ENCODE peak calls at places on chromosomes 4 and X, in seven cellular contexts. L, Q, T, N, E, R and O are unnamed samples.

GRCh38 chrX:20313889-20314288 is 47.2 kb upstream of the RPS6KA3 start:
- DNase-seq in L (no peak), Q (no peak), T (no peak), N (no peak), E (no peak), R (no peak), O (no peak)

GRCh38 chr4:137310593-137311490 is 221.5 kb downstream of the PCDH18 start:
- DNase-seq in L (no peak), Q (no peak), T (no peak), N (no peak), E (no peak), R (peak; percentile 91), O (no peak)

GRCh38 chrX:67607436-67607835 is 63.6 kb downstream of the AR start:
- DNase-seq in L (no peak), Q (no peak), T (no peak), N (no peak), E (no peak), R (peak; percentile 83), O (no peak)

GRCh38 chr4:99389606-99390005 is 37.1 kb upstream of the ADH1C start:
- DNase-seq in L (no peak), Q (no peak), T (no peak), N (no peak), E (no peak), R (peak; percentile 58), O (no peak)

GRCh38 chr4:125097729-125098128 is 217.0 kb upstream of the FAT4 start:
- DNase-seq in L (no peak), Q (no peak), T (no peak), N (no peak), E (no peak), R (no peak), O (no peak)

GRCh38 chr4:77092832-77093800 is 17.3 kb upstream of the CCNI start:
- DNase-seq in L (no peak), Q (no peak), T (no peak), N (no peak), E (no peak), R (peak; percentile 46), O (no peak)

GRCh38 chr4:81754169-81754568 is 282.5 kb upstream of the RASGEF1B start:
- DNase-seq in L (no peak), Q (no peak), T (no peak), N (no peak), E (no peak), R (no peak), O (no peak)

GRCh38 chrX:149365061-149365460 is 140.0 kb downstream of the IDS start:
- DNase-seq in L (no peak), Q (no peak), T (no peak), N (no peak), E (no peak), R (peak; percentile 25), O (no peak)

GRCh38 chr4:48470570-48470969 is 12.6 kb upstream of the SLC10A4 start:
- DNase-seq in L (no peak), Q (no peak), T (no peak), N (no peak), E (no peak), R (no peak), O (no peak)

GRCh38 chr4:159655547-159655946 is 552.7 kb downstream of the RAPGEF2 start:
- DNase-seq in L (no peak), Q (no peak), T (no peak), N (no peak), E (peak; percentile 6), R (peak; percentile 2), O (no peak)

GRCh38 chr4:118268780-118269179 is 84.0 kb downstream of the PRSS12 start:
- DNase-seq in L (no peak), Q (no peak), T (no peak), N (no peak), E (no peak), R (no peak), O (no peak)

GRCh38 chrX:104084534-104085277 is 8.7 kb upstream of the TMSB15C start:
- DNase-seq in L (no peak), Q (no peak), T (no peak), N (no peak), E (no peak), R (peak; percentile 52), O (no peak)

GRCh38 chr4:53541577-53542206 is 49.6 kb downstream of the LNX1 start:
- DNase-seq in L (no peak), Q (no peak), T (no peak), N (no peak), E (no peak), R (peak; percentile 98), O (no peak)

GRCh38 chr4:90215286-90215685 is 88.1 kb downstream of the CCSER1 start:
- DNase-seq in L (no peak), Q (no peak), T (no peak), N (no peak), E (no peak), R (no peak), O (no peak)

GRCh38 chr4:150769235-150769634 is 187.3 kb downstream of the MAB21L2 start:
- DNase-seq in L (no peak), Q (no peak), T (no peak), N (no peak), E (peak; percentile 3), R (peak; percentile 81), O (no peak)

GRCh38 chrX:122835886-122836285 is 348.2 kb upstream of the GRIA3 start:
- DNase-seq in L (no peak), Q (no peak), T (no peak), N (no peak), E (no peak), R (no peak), O (no peak)

DNA sequence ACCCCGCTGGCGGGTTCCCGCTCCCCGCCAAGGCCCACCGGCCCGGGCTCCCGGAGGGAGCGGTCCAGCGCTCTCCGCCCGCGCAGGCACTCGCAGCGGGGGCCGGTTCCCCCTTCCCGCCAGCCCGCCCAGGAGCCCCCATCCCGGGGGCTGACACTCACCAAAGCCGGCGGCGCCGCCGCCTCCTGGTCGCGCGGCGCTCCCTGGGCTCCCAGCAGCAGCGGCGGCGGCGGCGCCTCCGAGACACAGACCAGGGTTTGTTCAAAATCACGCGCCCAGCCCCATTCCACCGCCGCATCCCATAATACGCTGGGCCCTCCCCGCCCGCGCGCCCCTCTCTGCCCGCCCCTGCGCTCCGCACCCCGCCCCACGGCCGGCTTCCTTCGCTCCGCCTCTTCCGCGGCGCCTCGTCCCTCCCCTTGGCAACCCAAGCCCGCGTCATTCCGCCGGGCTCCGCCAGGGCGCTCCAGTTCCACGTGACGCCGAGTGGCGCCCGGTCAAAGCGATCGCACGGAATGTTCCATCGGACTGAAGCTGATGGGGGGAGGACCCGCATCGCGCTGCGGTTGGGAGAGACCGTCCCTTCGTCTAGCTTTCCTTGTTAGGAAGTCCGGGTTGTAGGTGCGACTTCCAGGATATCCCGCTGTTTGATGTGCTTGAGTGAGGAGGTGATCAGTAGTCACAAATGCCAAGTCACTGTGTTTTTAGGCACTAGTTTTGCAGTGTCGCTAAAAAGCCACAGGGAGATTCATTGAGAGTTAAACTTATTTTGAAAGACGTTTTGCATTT is 2.2 kb upstream of the LIN54 start:
- DNase-seq in L (peak; percentile 98), Q (peak; percentile 100), T (peak; percentile 99), N (peak; percentile 99), E (peak; percentile 95), R (peak; percentile 98), O (peak; percentile 99)
- TF ChIP-seq CTCF in L (peak; percentile 51), Q (peak; percentile 45), T (peak; percentile 45), N (peak; percentile 60), E (no peak), R (peak; percentile 44), O (peak; percentile 44)

DNA sequence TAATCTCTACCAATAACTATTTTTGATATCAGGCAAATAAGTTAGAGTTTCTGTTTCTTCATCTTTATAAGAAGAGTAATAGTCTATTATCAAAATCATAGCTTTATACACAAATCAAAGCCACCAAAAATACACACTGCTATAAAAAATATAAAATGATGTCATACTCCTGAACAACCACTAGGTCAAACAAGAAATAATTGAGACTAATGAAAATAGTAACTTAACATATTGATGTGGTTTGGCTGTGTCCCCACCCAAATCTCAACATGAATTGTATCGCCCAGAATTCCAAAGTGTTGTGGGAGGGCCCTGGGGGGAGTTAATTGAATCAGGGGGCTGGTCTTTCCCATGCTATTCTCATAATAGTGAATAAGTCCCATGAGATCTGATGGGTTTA is 2277.5 kb downstream of the ARAP2 start:
- DNase-seq in L (no peak), Q (no peak), T (no peak), N (no peak), E (no peak), R (no peak), O (no peak)
- TF ChIP-seq CTCF in L (peak; percentile 75), Q (no peak), T (no peak), N (no peak), E (no peak), R (peak; percentile 13), O (peak; percentile 13)

DNA sequence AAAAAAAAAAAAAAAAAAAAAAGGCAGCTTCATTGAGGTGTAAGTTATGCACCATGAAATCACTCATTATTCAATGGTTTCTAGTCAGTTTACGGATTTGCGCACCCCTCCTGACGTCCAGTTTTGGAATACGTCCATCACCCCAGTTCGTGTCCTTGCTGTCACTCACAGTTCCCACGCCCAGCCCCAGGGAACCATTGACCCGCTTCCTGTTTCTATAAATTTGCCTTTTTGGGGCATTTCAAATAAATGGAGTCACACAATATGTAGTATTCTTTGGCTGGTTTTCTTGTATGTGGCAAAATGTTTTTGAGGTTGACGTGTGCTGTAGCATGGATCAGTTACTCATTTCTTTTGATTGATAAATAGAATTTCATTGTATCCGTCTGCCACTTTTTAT is 18.5 kb upstream of the SORCS2 start:
- DNase-seq in L (no peak), Q (no peak), T (peak; percentile 12), N (peak; percentile 12), E (no peak), R (no peak), O (no peak)
- TF ChIP-seq CTCF in L (no peak), Q (no peak), T (no peak), N (no peak), E (no peak), R (no peak), O (no peak)

DNA sequence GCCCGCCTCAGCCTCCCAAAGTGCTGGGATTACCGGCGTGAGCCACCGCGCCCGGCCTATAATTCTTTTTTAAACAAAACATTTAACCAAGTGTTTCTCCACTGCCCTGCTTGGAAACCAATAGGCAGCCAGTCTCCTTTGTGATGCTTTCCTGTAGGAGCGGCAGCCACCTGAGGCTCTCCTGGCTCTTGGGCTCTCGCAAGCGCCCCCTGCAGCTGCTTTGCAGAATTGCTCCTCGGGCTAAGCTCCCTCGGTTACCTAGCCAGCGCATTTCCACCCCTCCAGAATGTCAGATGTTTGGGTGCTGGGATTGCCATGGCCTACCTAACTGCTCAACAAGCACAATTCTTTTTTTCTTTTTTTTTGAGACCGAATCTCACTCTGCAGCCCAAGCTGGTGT is 7.7 kb downstream of the S100P start:
- DNase-seq in L (no peak), Q (no peak), T (no peak), N (no peak), E (no peak), R (no peak), O (no peak)
- TF ChIP-seq CTCF in L (peak; percentile 15), Q (no peak), T (no peak), N (peak; percentile 35), E (no peak), R (peak; percentile 32), O (peak; percentile 26)

GRCh38 chrX:47586043-47586787 is 4.0 kb downstream of the TIMP1 start:
- DNase-seq in L (peak; percentile 19), Q (no peak), T (no peak), N (no peak), E (no peak), R (no peak), O (peak; percentile 69)
- TF ChIP-seq CTCF in L (no peak), Q (no peak), T (no peak), N (no peak), E (no peak), R (no peak), O (no peak)

GRCh38 chrX:57453901-57454300 is 137.9 kb upstream of the ZXDB start:
- DNase-seq in L (no peak), Q (no peak), T (no peak), N (no peak), E (no peak), R (peak; percentile 48), O (no peak)
- TF ChIP-seq CTCF in L (no peak), Q (peak; percentile 55), T (peak; percentile 48), N (peak; percentile 47), E (no peak), R (peak; percentile 56), O (no peak)